ENCODE peak calls at places on chromosomes 1 and 21, in eight cellular contexts. One of them, this sample, is unnamed.

GRCh38 chr1:22275626-22276395 is 132.9 kb upstream of the WNT4 start:
- DNase-seq in lower leg skin: peak
- DNase-seq in stomach: peak
- DNase-seq in prostate gland: peak
- DNase-seq in ovary: peak
- DNase-seq in uterus: peak
- DNase-seq in IMR-90: peak
- DNase-seq in gastrocnemius medialis: peak
- DNase-seq in this sample: peak

GRCh38 chr1:115492880-115493279 is 148.9 kb upstream of the VANGL1 start:
- DNase-seq in ovary: no peak
- DNase-seq in uterus: no peak
- DNase-seq in stomach: no peak
- DNase-seq in IMR-90: peak
- DNase-seq in gastrocnemius medialis: no peak
- DNase-seq in prostate gland: no peak
- DNase-seq in lower leg skin: no peak
- DNase-seq in this sample: no peak

GRCh38 chr1:185393205-185393604 is 76.2 kb upstream of the IVNS1ABP start:
- DNase-seq in prostate gland: no peak
- DNase-seq in IMR-90: no peak
- DNase-seq in ovary: no peak
- DNase-seq in lower leg skin: no peak
- DNase-seq in stomach: no peak
- DNase-seq in uterus: no peak
- DNase-seq in gastrocnemius medialis: no peak
- DNase-seq in this sample: no peak

GRCh38 chr1:183243190-183244065 is 57.4 kb downstream of the LAMC2 start:
- DNase-seq in ovary: peak
- DNase-seq in uterus: peak
- DNase-seq in stomach: no peak
- DNase-seq in lower leg skin: peak
- DNase-seq in gastrocnemius medialis: peak
- DNase-seq in prostate gland: no peak
- DNase-seq in IMR-90: no peak
- DNase-seq in this sample: no peak

GRCh38 chr1:216238844-216239243 is 184.4 kb downstream of the USH2A start:
- DNase-seq in prostate gland: no peak
- DNase-seq in IMR-90: no peak
- DNase-seq in stomach: no peak
- DNase-seq in uterus: no peak
- DNase-seq in lower leg skin: no peak
- DNase-seq in gastrocnemius medialis: no peak
- DNase-seq in ovary: no peak
- DNase-seq in this sample: no peak

GRCh38 chr1:168134132-168135041 is 2.3 kb downstream of the GPR161 start:
- DNase-seq in prostate gland: no peak
- DNase-seq in gastrocnemius medialis: no peak
- DNase-seq in IMR-90: no peak
- DNase-seq in ovary: no peak
- DNase-seq in uterus: no peak
- DNase-seq in stomach: no peak
- DNase-seq in lower leg skin: no peak
- DNase-seq in this sample: no peak

GRCh38 chr21:38662224-38662568 is 143.5 kb upstream of the ETS2 start:
- DNase-seq in ovary: no peak
- DNase-seq in gastrocnemius medialis: no peak
- DNase-seq in IMR-90: no peak
- DNase-seq in stomach: no peak
- DNase-seq in lower leg skin: no peak
- DNase-seq in uterus: no peak
- DNase-seq in prostate gland: no peak
- DNase-seq in this sample: no peak

GRCh38 chr1:76640092-76640491 is 227.2 kb upstream of the ST6GALNAC5 start:
- DNase-seq in stomach: no peak
- DNase-seq in lower leg skin: no peak
- DNase-seq in uterus: no peak
- DNase-seq in prostate gland: no peak
- DNase-seq in IMR-90: peak
- DNase-seq in ovary: no peak
- DNase-seq in gastrocnemius medialis: no peak
- DNase-seq in this sample: no peak

GRCh38 chr1:11495579-11495978 is 16.6 kb downstream of the DISP3 start:
- DNase-seq in lower leg skin: peak
- DNase-seq in ovary: no peak
- DNase-seq in stomach: no peak
- DNase-seq in IMR-90: no peak
- DNase-seq in gastrocnemius medialis: no peak
- DNase-seq in uterus: no peak
- DNase-seq in prostate gland: no peak
- DNase-seq in this sample: no peak

GRCh38 chr1:6727535-6727934 is 25.9 kb upstream of the DNAJC11 start:
- DNase-seq in ovary: peak
- DNase-seq in lower leg skin: no peak
- DNase-seq in gastrocnemius medialis: peak
- DNase-seq in stomach: peak
- DNase-seq in uterus: no peak
- DNase-seq in IMR-90: peak
- DNase-seq in prostate gland: no peak
- DNase-seq in this sample: peak

GRCh38 chr1:216532399-216532798 is 109.2 kb upstream of the USH2A start:
- DNase-seq in prostate gland: no peak
- DNase-seq in uterus: no peak
- DNase-seq in lower leg skin: no peak
- DNase-seq in IMR-90: no peak
- DNase-seq in ovary: no peak
- DNase-seq in gastrocnemius medialis: no peak
- DNase-seq in stomach: no peak
- DNase-seq in this sample: no peak

GRCh38 chr1:234561322-234561721 is 48.7 kb downstream of the IRF2BP2 start:
- DNase-seq in uterus: peak
- DNase-seq in gastrocnemius medialis: no peak
- DNase-seq in prostate gland: no peak
- DNase-seq in IMR-90: no peak
- DNase-seq in ovary: no peak
- DNase-seq in stomach: no peak
- DNase-seq in lower leg skin: peak
- DNase-seq in this sample: no peak

GRCh38 chr1:188065917-188066316 is 1237.2 kb downstream of the PLA2G4A start:
- DNase-seq in IMR-90: peak
- DNase-seq in stomach: no peak
- DNase-seq in uterus: no peak
- DNase-seq in lower leg skin: no peak
- DNase-seq in gastrocnemius medialis: no peak
- DNase-seq in prostate gland: no peak
- DNase-seq in ovary: no peak
- DNase-seq in this sample: no peak

GRCh38 chr1:162644986-162645314 is 12.7 kb downstream of the DDR2 start:
- DNase-seq in gastrocnemius medialis: no peak
- DNase-seq in ovary: no peak
- DNase-seq in uterus: no peak
- DNase-seq in IMR-90: no peak
- DNase-seq in stomach: no peak
- DNase-seq in lower leg skin: no peak
- DNase-seq in prostate gland: no peak
- DNase-seq in this sample: no peak

GRCh38 chr1:162654915-162655620 is 22.8 kb downstream of the DDR2 start:
- DNase-seq in prostate gland: no peak
- DNase-seq in lower leg skin: no peak
- DNase-seq in stomach: no peak
- DNase-seq in IMR-90: no peak
- DNase-seq in ovary: no peak
- DNase-seq in gastrocnemius medialis: no peak
- DNase-seq in uterus: no peak
- DNase-seq in this sample: no peak

GRCh38 chr1:162649606-162650005 is 17.3 kb downstream of the DDR2 start:
- DNase-seq in IMR-90: no peak
- DNase-seq in gastrocnemius medialis: no peak
- DNase-seq in uterus: no peak
- DNase-seq in lower leg skin: no peak
- DNase-seq in prostate gland: no peak
- DNase-seq in ovary: no peak
- DNase-seq in stomach: no peak
- DNase-seq in this sample: no peak
- TF ChIP-seq POLR2A in IMR-90: no peak
- TF ChIP-seq POLR2A in gastrocnemius medialis: no peak
- TF ChIP-seq POLR2A in uterus: no peak
- TF ChIP-seq POLR2A in lower leg skin: no peak
- TF ChIP-seq POLR2A in prostate gland: no peak
- TF ChIP-seq POLR2A in ovary: no peak
- TF ChIP-seq POLR2A in stomach: no peak
- TF ChIP-seq POLR2A in this sample: no peak

GRCh38 chr1:151508721-151509292 is 2.4 kb upstream of the CGN start:
- DNase-seq in lower leg skin: no peak
- DNase-seq in ovary: no peak
- DNase-seq in gastrocnemius medialis: peak
- DNase-seq in prostate gland: no peak
- DNase-seq in uterus: no peak
- DNase-seq in IMR-90: no peak
- DNase-seq in stomach: peak
- DNase-seq in this sample: no peak

GRCh38 chr1:151510957-151511635 is at the start of gene CGN:
- DNase-seq in ovary: peak
- DNase-seq in IMR-90: peak
- DNase-seq in gastrocnemius medialis: peak
- DNase-seq in uterus: peak
- DNase-seq in stomach: peak
- DNase-seq in lower leg skin: peak
- DNase-seq in prostate gland: peak
- DNase-seq in this sample: peak

GRCh38 chr1:151510614-151510956 is 602 bp upstream of the CGN start:
- DNase-seq in ovary: no peak
- DNase-seq in prostate gland: no peak
- DNase-seq in gastrocnemius medialis: no peak
- DNase-seq in uterus: no peak
- DNase-seq in stomach: no peak
- DNase-seq in lower leg skin: no peak
- DNase-seq in IMR-90: no peak
- DNase-seq in this sample: no peak

GRCh38 chr1:151509350-151510019 is 1.7 kb upstream of the CGN start:
- DNase-seq in uterus: no peak
- DNase-seq in gastrocnemius medialis: no peak
- DNase-seq in ovary: no peak
- DNase-seq in prostate gland: no peak
- DNase-seq in stomach: no peak
- DNase-seq in lower leg skin: no peak
- DNase-seq in IMR-90: no peak
- DNase-seq in this sample: no peak

DNA sequence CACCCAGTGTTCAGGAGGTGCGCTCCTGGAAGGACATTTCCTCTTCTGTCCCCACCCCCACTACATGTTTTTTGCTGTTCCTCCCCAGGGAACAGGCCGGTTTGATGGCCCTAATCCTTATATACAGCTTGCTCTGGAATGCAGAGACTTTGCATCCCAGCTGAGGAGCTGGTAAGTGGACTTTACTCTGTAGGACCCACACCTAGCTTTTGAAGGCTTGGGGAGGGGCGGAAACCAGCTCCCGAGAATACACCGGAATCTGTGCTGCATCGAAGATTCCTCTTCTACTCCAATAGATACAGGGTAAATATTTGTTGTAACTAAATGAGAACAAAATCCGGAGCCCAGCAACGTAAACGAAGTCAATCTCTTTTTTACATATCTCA is 1.2 kb upstream of the CGN start:
- DNase-seq in lower leg skin: no peak
- DNase-seq in gastrocnemius medialis: no peak
- DNase-seq in stomach: no peak
- DNase-seq in IMR-90: no peak
- DNase-seq in ovary: no peak
- DNase-seq in prostate gland: no peak
- DNase-seq in uterus: no peak
- DNase-seq in this sample: no peak
- TF ChIP-seq POLR2A in lower leg skin: no peak
- TF ChIP-seq POLR2A in gastrocnemius medialis: no peak
- TF ChIP-seq POLR2A in stomach: no peak
- TF ChIP-seq POLR2A in IMR-90: no peak
- TF ChIP-seq POLR2A in ovary: no peak
- TF ChIP-seq POLR2A in prostate gland: no peak
- TF ChIP-seq POLR2A in uterus: no peak
- TF ChIP-seq POLR2A in this sample: no peak

DNA sequence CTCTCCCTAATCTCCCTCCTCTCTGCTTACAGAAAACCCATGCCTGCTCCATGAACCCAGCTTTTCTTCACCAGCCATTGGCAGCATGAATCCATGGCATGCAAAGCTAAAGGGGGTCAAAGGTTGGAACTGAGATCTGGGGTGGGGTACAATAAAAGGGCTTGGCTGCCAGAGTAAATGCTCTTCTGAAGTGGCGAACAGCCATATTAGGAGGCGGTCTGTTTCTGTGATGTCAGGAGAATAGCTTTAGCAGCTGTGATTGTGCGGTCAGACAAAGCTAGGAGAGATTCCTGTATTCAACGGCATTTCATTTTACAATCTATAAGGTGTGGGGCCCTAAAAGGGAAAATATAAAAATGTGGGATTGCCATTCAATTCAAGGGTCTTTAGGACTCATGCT is 71.7 kb upstream of the TMPRSS2 start:
- DNase-seq in uterus: no peak
- DNase-seq in gastrocnemius medialis: no peak
- DNase-seq in IMR-90: no peak
- DNase-seq in prostate gland: no peak
- DNase-seq in ovary: no peak
- DNase-seq in stomach: no peak
- DNase-seq in lower leg skin: peak
- DNase-seq in this sample: no peak
- TF ChIP-seq POLR2A in uterus: no peak
- TF ChIP-seq POLR2A in gastrocnemius medialis: no peak
- TF ChIP-seq POLR2A in IMR-90: no peak
- TF ChIP-seq POLR2A in prostate gland: no peak
- TF ChIP-seq POLR2A in ovary: no peak
- TF ChIP-seq POLR2A in stomach: no peak
- TF ChIP-seq POLR2A in lower leg skin: no peak
- TF ChIP-seq POLR2A in this sample: no peak

GRCh38 chr1:66478116-66478515 is 55.8 kb upstream of the SGIP1 start:
- DNase-seq in gastrocnemius medialis: no peak
- DNase-seq in prostate gland: no peak
- DNase-seq in IMR-90: peak
- DNase-seq in uterus: no peak
- DNase-seq in stomach: no peak
- DNase-seq in lower leg skin: no peak
- DNase-seq in ovary: no peak
- DNase-seq in this sample: no peak
- TF ChIP-seq POLR2A in gastrocnemius medialis: no peak
- TF ChIP-seq POLR2A in prostate gland: no peak
- TF ChIP-seq POLR2A in IMR-90: no peak
- TF ChIP-seq POLR2A in uterus: no peak
- TF ChIP-seq POLR2A in stomach: no peak
- TF ChIP-seq POLR2A in lower leg skin: no peak
- TF ChIP-seq POLR2A in ovary: no peak
- TF ChIP-seq POLR2A in this sample: no peak

DNA sequence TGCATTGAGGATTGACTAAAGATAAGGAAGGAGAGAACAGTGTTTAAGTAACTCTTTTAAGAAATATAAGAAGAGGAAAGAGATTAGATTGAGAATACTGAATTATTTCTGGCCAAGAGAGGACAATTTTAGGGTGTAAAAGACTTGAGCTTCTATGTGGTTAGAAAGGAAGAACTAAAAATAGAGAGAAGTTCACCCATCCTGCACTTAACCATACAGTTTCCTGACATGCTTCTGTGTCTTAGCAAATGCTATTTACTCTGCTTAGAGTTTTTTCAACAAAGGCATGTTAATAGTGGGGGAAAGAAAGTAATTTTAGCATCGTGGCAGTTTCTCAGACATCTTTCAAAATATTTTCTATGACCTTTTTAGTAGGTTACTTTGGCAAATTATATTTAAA is 122.8 kb upstream of the GPR52 start:
- DNase-seq in ovary: no peak
- DNase-seq in IMR-90: no peak
- DNase-seq in uterus: no peak
- DNase-seq in gastrocnemius medialis: no peak
- DNase-seq in prostate gland: no peak
- DNase-seq in stomach: no peak
- DNase-seq in lower leg skin: no peak
- DNase-seq in this sample: no peak
- TF ChIP-seq POLR2A in ovary: no peak
- TF ChIP-seq POLR2A in IMR-90: no peak
- TF ChIP-seq POLR2A in uterus: no peak
- TF ChIP-seq POLR2A in gastrocnemius medialis: no peak
- TF ChIP-seq POLR2A in prostate gland: no peak
- TF ChIP-seq POLR2A in stomach: no peak
- TF ChIP-seq POLR2A in lower leg skin: no peak
- TF ChIP-seq POLR2A in this sample: no peak

This sample was measured in adrenal gland.